ENCODE peak calls at places on chromosomes 11 and 22, in five cellular contexts. One of them, this sample, is unnamed.

GRCh38 chr22:44341431-44342346 is 28.9 kb upstream of the SHISAL1 start:
- DNase-seq in HuH-7: no peak
- DNase-seq in EL: no peak
- DNase-seq in heart left ventricle: no peak
- DNase-seq in stimulated activated CD8-positive, alpha-beta memory T cell treated with anti-CD3 and anti-CD28 coated beads, Interleukin-15, amount 100 ng/mL, for 1 hour: no peak
- DNase-seq in this sample: no peak

GRCh38 chr11:94638902-94639373 is 71.8 kb downstream of the PIWIL4 start:
- DNase-seq in heart left ventricle: no peak
- DNase-seq in HuH-7: no peak
- DNase-seq in stimulated activated CD8-positive, alpha-beta memory T cell treated with anti-CD3 and anti-CD28 coated beads, Interleukin-15, amount 100 ng/mL, for 1 hour: no peak
- DNase-seq in EL: peak
- DNase-seq in this sample: no peak

GRCh38 chr11:115933564-115933963 is 429.3 kb upstream of the CADM1 start:
- DNase-seq in HuH-7: no peak
- DNase-seq in heart left ventricle: no peak
- DNase-seq in EL: no peak
- DNase-seq in stimulated activated CD8-positive, alpha-beta memory T cell treated with anti-CD3 and anti-CD28 coated beads, Interleukin-15, amount 100 ng/mL, for 1 hour: no peak
- DNase-seq in this sample: no peak

GRCh38 chr11:69510471-69511357 is 29.3 kb downstream of the LINC01488 start:
- DNase-seq in HuH-7: no peak
- DNase-seq in EL: peak
- DNase-seq in heart left ventricle: no peak
- DNase-seq in stimulated activated CD8-positive, alpha-beta memory T cell treated with anti-CD3 and anti-CD28 coated beads, Interleukin-15, amount 100 ng/mL, for 1 hour: no peak
- DNase-seq in this sample: no peak

GRCh38 chr11:69356703-69357457 is 62.9 kb downstream of the MYEOV start:
- DNase-seq in heart left ventricle: no peak
- DNase-seq in stimulated activated CD8-positive, alpha-beta memory T cell treated with anti-CD3 and anti-CD28 coated beads, Interleukin-15, amount 100 ng/mL, for 1 hour: no peak
- DNase-seq in EL: no peak
- DNase-seq in HuH-7: no peak
- DNase-seq in this sample: no peak

GRCh38 chr11:69801513-69802335 is 17.5 kb downstream of the FGF3 start:
- DNase-seq in EL: no peak
- DNase-seq in HuH-7: peak
- DNase-seq in stimulated activated CD8-positive, alpha-beta memory T cell treated with anti-CD3 and anti-CD28 coated beads, Interleukin-15, amount 100 ng/mL, for 1 hour: peak
- DNase-seq in heart left ventricle: no peak
- DNase-seq in this sample: no peak

GRCh38 chr22:20015971-20016733 is 471 bp downstream of the ARVCF start:
- DNase-seq in HuH-7: peak
- DNase-seq in stimulated activated CD8-positive, alpha-beta memory T cell treated with anti-CD3 and anti-CD28 coated beads, Interleukin-15, amount 100 ng/mL, for 1 hour: no peak
- DNase-seq in EL: peak
- DNase-seq in heart left ventricle: peak
- DNase-seq in this sample: no peak

GRCh38 chr11:61954106-61955030 is 4.2 kb downstream of the BEST1 start:
- DNase-seq in heart left ventricle: no peak
- DNase-seq in stimulated activated CD8-positive, alpha-beta memory T cell treated with anti-CD3 and anti-CD28 coated beads, Interleukin-15, amount 100 ng/mL, for 1 hour: no peak
- DNase-seq in HuH-7: no peak
- DNase-seq in EL: peak
- DNase-seq in this sample: no peak

GRCh38 chr11:441418-442274 is at the start of gene ANO9:
- DNase-seq in HuH-7: no peak
- DNase-seq in stimulated activated CD8-positive, alpha-beta memory T cell treated with anti-CD3 and anti-CD28 coated beads, Interleukin-15, amount 100 ng/mL, for 1 hour: no peak
- DNase-seq in heart left ventricle: peak
- DNase-seq in EL: no peak
- DNase-seq in this sample: peak

GRCh38 chr11:109984634-109985289 is 108.4 kb upstream of the ZC3H12C start:
- DNase-seq in stimulated activated CD8-positive, alpha-beta memory T cell treated with anti-CD3 and anti-CD28 coated beads, Interleukin-15, amount 100 ng/mL, for 1 hour: no peak
- DNase-seq in EL: no peak
- DNase-seq in HuH-7: no peak
- DNase-seq in heart left ventricle: no peak
- DNase-seq in this sample: no peak

GRCh38 chr11:69097263-69097662 is 48.5 kb downstream of the TPCN2 start:
- DNase-seq in heart left ventricle: no peak
- DNase-seq in stimulated activated CD8-positive, alpha-beta memory T cell treated with anti-CD3 and anti-CD28 coated beads, Interleukin-15, amount 100 ng/mL, for 1 hour: no peak
- DNase-seq in EL: no peak
- DNase-seq in HuH-7: no peak
- DNase-seq in this sample: no peak

GRCh38 chr22:23064381-23065068 is 5.8 kb upstream of the GNAZ start:
- DNase-seq in heart left ventricle: no peak
- DNase-seq in stimulated activated CD8-positive, alpha-beta memory T cell treated with anti-CD3 and anti-CD28 coated beads, Interleukin-15, amount 100 ng/mL, for 1 hour: no peak
- DNase-seq in EL: no peak
- DNase-seq in HuH-7: no peak
- DNase-seq in this sample: no peak

GRCh38 chr11:47466701-47467250 is 17.8 kb upstream of the RAPSN start:
- DNase-seq in EL: peak
- DNase-seq in heart left ventricle: peak
- DNase-seq in stimulated activated CD8-positive, alpha-beta memory T cell treated with anti-CD3 and anti-CD28 coated beads, Interleukin-15, amount 100 ng/mL, for 1 hour: no peak
- DNase-seq in HuH-7: no peak
- DNase-seq in this sample: no peak

GRCh38 chr22:33427461-33427860 is 369.3 kb upstream of the SYN3 start:
- DNase-seq in HuH-7: no peak
- DNase-seq in stimulated activated CD8-positive, alpha-beta memory T cell treated with anti-CD3 and anti-CD28 coated beads, Interleukin-15, amount 100 ng/mL, for 1 hour: no peak
- DNase-seq in EL: no peak
- DNase-seq in heart left ventricle: no peak
- DNase-seq in this sample: no peak

GRCh38 chr11:85694385-85694980 is 8.5 kb upstream of the CCDC89 start:
- DNase-seq in stimulated activated CD8-positive, alpha-beta memory T cell treated with anti-CD3 and anti-CD28 coated beads, Interleukin-15, amount 100 ng/mL, for 1 hour: no peak
- DNase-seq in HuH-7: peak
- DNase-seq in EL: peak
- DNase-seq in heart left ventricle: no peak
- DNase-seq in this sample: no peak

GRCh38 chr11:77090373-77091111 is 12.1 kb upstream of the OMP start:
- DNase-seq in stimulated activated CD8-positive, alpha-beta memory T cell treated with anti-CD3 and anti-CD28 coated beads, Interleukin-15, amount 100 ng/mL, for 1 hour: no peak
- DNase-seq in heart left ventricle: peak
- DNase-seq in EL: no peak
- DNase-seq in HuH-7: no peak
- DNase-seq in this sample: no peak

GRCh38 chr22:35544810-35545209 is 4.2 kb downstream of the RASD2 start:
- DNase-seq in stimulated activated CD8-positive, alpha-beta memory T cell treated with anti-CD3 and anti-CD28 coated beads, Interleukin-15, amount 100 ng/mL, for 1 hour: no peak
- DNase-seq in heart left ventricle: peak
- DNase-seq in HuH-7: no peak
- DNase-seq in EL: no peak
- DNase-seq in this sample: no peak

GRCh38 chr11:123584186-123584585 is 70.2 kb downstream of the SCN3B start:
- DNase-seq in stimulated activated CD8-positive, alpha-beta memory T cell treated with anti-CD3 and anti-CD28 coated beads, Interleukin-15, amount 100 ng/mL, for 1 hour: no peak
- DNase-seq in EL: no peak
- DNase-seq in heart left ventricle: no peak
- DNase-seq in HuH-7: no peak
- DNase-seq in this sample: no peak

GRCh38 chr11:47078751-47079524 is 97.7 kb downstream of the ARFGAP2 start:
- DNase-seq in HuH-7: no peak
- DNase-seq in stimulated activated CD8-positive, alpha-beta memory T cell treated with anti-CD3 and anti-CD28 coated beads, Interleukin-15, amount 100 ng/mL, for 1 hour: no peak
- DNase-seq in heart left ventricle: no peak
- DNase-seq in EL: peak
- DNase-seq in this sample: no peak

GRCh38 chr11:134583397-134583990 is 171.5 kb upstream of the B3GAT1 start:
- DNase-seq in stimulated activated CD8-positive, alpha-beta memory T cell treated with anti-CD3 and anti-CD28 coated beads, Interleukin-15, amount 100 ng/mL, for 1 hour: no peak
- DNase-seq in HuH-7: no peak
- DNase-seq in heart left ventricle: no peak
- DNase-seq in EL: no peak
- DNase-seq in this sample: no peak

This sample was measured in NCI-H187.